ENCODE peak calls at places on chromosome 19, in five cellular contexts. W is activated naive CD8-positive, alpha-beta T cell treated with anti-CD3 and anti-CD28 coated beads, Interleukin-2, amount 50 U/mL, for 24 hours; M is activated CD4-positive, alpha-beta T cell treated with anti-CD3 and anti-CD28 coated beads for 24 hours; A is HT1080; B is substantia nigra. F is an unnamed sample.

GRCh38 chr19:11247391-11247790 is 8.0 kb downstream of the ANGPTL8 start:
- DNase-seq in W (no peak), M (no peak), A (no peak), B (no peak), F (no peak)

GRCh38 chr19:940591-941291 is 14.9 kb downstream of the ARID3A start:
- DNase-seq in W (peak), M (no peak), A (peak), B (peak), F (peak)

GRCh38 chr19:48509467-48510194 is 2.0 kb downstream of the LMTK3 start:
- DNase-seq in W (no peak), M (no peak), A (no peak), B (no peak), F (no peak)

GRCh38 chr19:3669134-3669436 is 31.2 kb downstream of the PIP5K1C start:
- DNase-seq in W (no peak), M (no peak), A (no peak), B (no peak), F (no peak)

GRCh38 chr19:49679832-49680472 is 2.9 kb downstream of the PRMT1 start:
- DNase-seq in W (no peak), M (no peak), A (no peak), B (no peak), F (no peak)

GRCh38 chr19:58453743-58454142 is 2.3 kb downstream of the ZNF324B start:
- DNase-seq in W (no peak), M (no peak), A (no peak), B (no peak), F (no peak)

GRCh38 chr19:50513746-50514345 is at the start of gene ASPDH:
- DNase-seq in W (no peak), M (no peak), A (no peak), B (peak), F (no peak)

GRCh38 chr19:12721656-12722565 is 1.8 kb downstream of the TNPO2 start:
- DNase-seq in W (peak), M (no peak), A (peak), B (peak), F (peak)

GRCh38 chr19:5138606-5139594 is 170.0 kb downstream of the KDM4B start:
- DNase-seq in W (peak), M (peak), A (peak), B (no peak), F (no peak)

GRCh38 chr19:4633140-4633967 is 6.0 kb upstream of the TNFAIP8L1 start:
- DNase-seq in W (peak), M (no peak), A (peak), B (peak), F (peak)

GRCh38 chr19:48351341-48351752 is 12.4 kb downstream of the TMEM143 start:
- DNase-seq in W (peak), M (peak), A (peak), B (peak), F (peak)

GRCh38 chr19:4416268-4416667 is 13.8 kb downstream of the CHAF1A start:
- DNase-seq in W (no peak), M (no peak), A (no peak), B (no peak), F (no peak)